ENCODE peak calls at places on chromosomes 12 and 14, in seven cellular contexts. R is stimulated activated CD4-positive, alpha-beta T cell treated with anti-CD3 and anti-CD28 coated beads, Interleukin-2, amount 100 ng/mL, for 48 hours; N is AML-193; Q is AG10803; T is C1 segment of cervical spinal cord; I is T-helper 1 cell; M is COR-L47. H is an unnamed sample.

GRCh38 chr14:50532502-50533313 is at the start of gene MAP4K5:
- DNase-seq in R (peak), N (peak), Q (peak), T (peak), I (peak), M (peak), H (peak)

GRCh38 chr12:56160160-56160763 is 2.1 kb downstream of the MYL6 start:
- DNase-seq in R (peak), N (no peak), Q (no peak), T (no peak), I (peak), M (no peak), H (no peak)

GRCh38 chr12:23891115-23891514 is 58.4 kb downstream of the SOX5 start:
- DNase-seq in R (no peak), N (no peak), Q (no peak), T (no peak), I (no peak), M (no peak), H (no peak)

GRCh38 chr14:79783061-79783460 is 428.2 kb downstream of the DIO2 start:
- DNase-seq in R (no peak), N (no peak), Q (no peak), T (no peak), I (no peak), M (peak), H (no peak)

GRCh38 chr12:89529738-89530137 is 3.9 kb upstream of the POC1B start:
- DNase-seq in R (no peak), N (peak), Q (peak), T (no peak), I (peak), M (peak), H (no peak)

GRCh38 chr14:70808402-70809237 is 693 bp downstream of the MAP3K9 start:
- DNase-seq in R (peak), N (no peak), Q (no peak), T (no peak), I (peak), M (peak), H (no peak)

GRCh38 chr14:89330236-89331002 is 86.6 kb downstream of the FOXN3 start:
- DNase-seq in R (no peak), N (no peak), Q (peak), T (no peak), I (no peak), M (no peak), H (peak)

GRCh38 chr14:23146980-23147379 is 27.9 kb upstream of the CEBPE start:
- DNase-seq in R (no peak), N (no peak), Q (no peak), T (no peak), I (no peak), M (no peak), H (no peak)

GRCh38 chr12:55955800-55956508 is 9.9 kb downstream of the PMEL start:
- DNase-seq in R (peak), N (no peak), Q (peak), T (no peak), I (peak), M (no peak), H (no peak)

GRCh38 chr12:5694759-5695409 is 250.2 kb downstream of the ANO2 start:
- DNase-seq in R (no peak), N (no peak), Q (peak), T (no peak), I (no peak), M (no peak), H (no peak)

GRCh38 chr12:5466521-5466960 is 34.6 kb downstream of the NTF3 start:
- DNase-seq in R (no peak), N (no peak), Q (peak), T (no peak), I (no peak), M (no peak), H (no peak)

GRCh38 chr12:119693006-119693405 is 25.1 kb downstream of the PRKAB1 start:
- DNase-seq in R (no peak), N (no peak), Q (peak), T (no peak), I (no peak), M (peak), H (no peak)

GRCh38 chr14:79659995-79660975 is 551.0 kb downstream of the DIO2 start:
- DNase-seq in R (no peak), N (no peak), Q (no peak), T (no peak), I (no peak), M (no peak), H (no peak)

GRCh38 chr12:92299744-92300143 is 154.1 kb upstream of the BTG1 start:
- DNase-seq in R (no peak), N (no peak), Q (no peak), T (no peak), I (no peak), M (no peak), H (no peak)

GRCh38 chr14:24414077-24414476 is 15.3 kb downstream of the NYNRIN start:
- DNase-seq in R (no peak), N (no peak), Q (no peak), T (no peak), I (no peak), M (no peak), H (no peak)

GRCh38 chr12:613996-614726 is 49.1 kb downstream of the NINJ2 start:
- DNase-seq in R (no peak), N (no peak), Q (no peak), T (peak), I (peak), M (peak), H (no peak)

GRCh38 chr14:31243860-31244259 is 36.3 kb upstream of the HECTD1 start:
- DNase-seq in R (peak), N (no peak), Q (no peak), T (no peak), I (no peak), M (no peak), H (no peak)

GRCh38 chr12:2172486-2173214 is 119.9 kb downstream of the CACNA1C start:
- DNase-seq in R (no peak), N (no peak), Q (no peak), T (no peak), I (no peak), M (no peak), H (no peak)

GRCh38 chr14:87852107-87852506 is 140.9 kb downstream of the GALC start:
- DNase-seq in R (no peak), N (no peak), Q (no peak), T (no peak), I (no peak), M (no peak), H (no peak)

GRCh38 chr12:60223242-60223641 is 627.4 kb downstream of the SLC16A7 start:
- DNase-seq in R (no peak), N (no peak), Q (no peak), T (no peak), I (no peak), M (no peak), H (no peak)

GRCh38 chr14:95496690-95497241 is 19.7 kb downstream of the SYNE3 start:
- DNase-seq in R (no peak), N (peak), Q (peak), T (peak), I (no peak), M (no peak), H (no peak)

GRCh38 chr12:2117541-2117940 is 64.8 kb downstream of the CACNA1C start:
- DNase-seq in R (no peak), N (no peak), Q (no peak), T (no peak), I (no peak), M (no peak), H (no peak)

GRCh38 chr12:19675361-19675760 is 236.1 kb downstream of the AEBP2 start:
- DNase-seq in R (no peak), N (no peak), Q (no peak), T (no peak), I (peak), M (no peak), H (no peak)